ENCODE peak calls at places on chromosomes 6 and 20, in six cellular contexts. T is putamen; D is tibial nerve; Q is iris pigment epithelial cell; Y is effector CD4-positive, alpha-beta T cell; P is thoracic aorta. W is an unnamed sample.

GRCh38 chr20:44648068-44648467 is 3.4 kb downstream of the ADA start:
- DNase-seq in Y (no peak), T (no peak), D (no peak), P (no peak), Q (no peak), W (no peak)

GRCh38 chr20:62752671-62753501 is 43.4 kb upstream of the MRGBP start:
- DNase-seq in Q (peak; percentile 43), T (no peak), Y (no peak), D (no peak), P (no peak), W (no peak)

GRCh38 chr20:46631212-46631869 is 19.9 kb downstream of the SLC13A3 start:
- DNase-seq in Y (no peak), T (no peak), D (no peak), P (no peak), Q (peak; percentile 47), W (peak; percentile 50)

GRCh38 chr20:37734228-37734980 is 40.6 kb downstream of the CTNNBL1 start:
- DNase-seq in Y (no peak), P (no peak), D (no peak), Q (peak; percentile 58), T (no peak), W (no peak)

GRCh38 chr20:25040438-25040831 is 17.5 kb downstream of the ACSS1 start:
- DNase-seq in Y (no peak), T (no peak), P (no peak), Q (peak; percentile 87), D (peak; percentile 48), W (no peak)

GRCh38 chr6:159217595-159218275 is 48.5 kb downstream of the FNDC1 start:
- DNase-seq in P (no peak), T (no peak), D (no peak), Y (no peak), Q (peak; percentile 38), W (peak; percentile 25)

GRCh38 chr20:51404297-51405060 is 138.0 kb downstream of the NFATC2 start:
- DNase-seq in T (no peak), D (no peak), P (no peak), Y (peak; percentile 86), Q (peak; percentile 54), W (no peak)

GRCh38 chr6:107115695-107116327 is 496 bp upstream of the BEND3 start:
- DNase-seq in Y (no peak), Q (peak; percentile 31), D (no peak), P (no peak), T (peak; percentile 37), W (peak; percentile 36)

GRCh38 chr6:28165566-28165965 is 23.9 kb downstream of the ZKSCAN8 start:
- DNase-seq in D (no peak), Y (no peak), P (no peak), Q (no peak), T (no peak), W (no peak)

GRCh38 chr6:57173886-57174510 is 1.9 kb downstream of the BAG2 start:
- DNase-seq in Y (no peak), D (no peak), T (no peak), Q (peak; percentile 78), P (no peak), W (peak; percentile 80)

GRCh38 chr6:77462359-77463307 is 658 bp downstream of the HTR1B start:
- DNase-seq in D (no peak), Q (peak; percentile 83), Y (no peak), T (no peak), P (no peak), W (no peak)

GRCh38 chr6:111591901-111592461 is 13.7 kb downstream of the TRAF3IP2 start:
- DNase-seq in P (no peak), D (no peak), T (no peak), Q (no peak), Y (no peak), W (peak; percentile 90)

GRCh38 chr6:149346075-149346474 is 28.6 kb downstream of the TAB2 start:
- DNase-seq in P (no peak), D (no peak), T (no peak), Q (no peak), Y (no peak), W (no peak)

GRCh38 chr6:112745765-112746164 is 398.6 kb downstream of the RFPL4B start:
- DNase-seq in P (no peak), Q (no peak), Y (no peak), T (no peak), D (no peak), W (no peak)